ENCODE peak calls at places on chromosomes 6 and 20, in nine cellular contexts. P is A549; Z is epithelial cell of proximal tubule; I is heart right ventricle; L is BJ; O is vagina; N is fibroblast of pulmonary artery; F is CD4-positive, alpha-beta T cell; T is AG04449. R is an unnamed sample.

GRCh38 chr20:10236540-10237533 is 18.2 kb downstream of the SNAP25 start:
- DNase-seq in P (no peak), Z (no peak), I (no peak), L (no peak), O (no peak), N (no peak), F (no peak), T (no peak), R (no peak)

GRCh38 chr20:2086177-2086979 is 15.2 kb upstream of the STK35 start:
- DNase-seq in P (no peak), Z (no peak), I (no peak), L (no peak), O (no peak), N (peak), F (no peak), T (no peak), R (peak)

GRCh38 chr6:81759782-81760181 is 7.3 kb upstream of the TENT5A start:
- DNase-seq in P (no peak), Z (no peak), I (no peak), L (no peak), O (no peak), N (peak), F (no peak), T (no peak), R (peak)

GRCh38 chr6:81999270-81999669 is 246.8 kb upstream of the TENT5A start:
- DNase-seq in P (no peak), Z (no peak), I (no peak), L (no peak), O (no peak), N (no peak), F (no peak), T (no peak), R (no peak)

GRCh38 chr6:108737594-108738546 is 110.4 kb upstream of the ARMC2 start:
- DNase-seq in P (peak), Z (no peak), I (peak), L (peak), O (no peak), N (peak), F (no peak), T (peak), R (peak)

GRCh38 chr20:12554416-12554815 is 454.4 kb upstream of the SPTLC3 start:
- DNase-seq in P (no peak), Z (no peak), I (no peak), L (no peak), O (no peak), N (no peak), F (no peak), T (no peak), R (no peak)

GRCh38 chr6:154849475-154849874 is 116.3 kb downstream of the SCAF8 start:
- DNase-seq in P (no peak), Z (no peak), I (no peak), L (no peak), O (no peak), N (no peak), F (no peak), T (no peak), R (peak)

GRCh38 chr6:21479140-21479539 is 114.4 kb upstream of the SOX4 start:
- DNase-seq in P (no peak), Z (no peak), I (peak), L (no peak), O (no peak), N (peak), F (no peak), T (no peak), R (peak)

GRCh38 chr6:144955853-144956252 is 670.7 kb downstream of the UTRN start:
- DNase-seq in P (no peak), Z (no peak), I (no peak), L (no peak), O (no peak), N (peak), F (no peak), T (peak), R (peak)

GRCh38 chr6:3412779-3413500 is 43.9 kb downstream of the SLC22A23 start:
- DNase-seq in P (no peak), Z (no peak), I (no peak), L (no peak), O (no peak), N (no peak), F (no peak), T (no peak), R (no peak)

GRCh38 chr6:134902074-134902861 is 47.6 kb downstream of the ALDH8A1 start:
- DNase-seq in P (no peak), Z (no peak), I (no peak), L (no peak), O (no peak), N (peak), F (no peak), T (no peak), R (no peak)

GRCh38 chr6:111737065-111737521 is 131.4 kb upstream of the TRAF3IP2 start:
- DNase-seq in P (no peak), Z (no peak), I (no peak), L (peak), O (no peak), N (no peak), F (peak), T (no peak), R (peak)

GRCh38 chr6:44084231-44085014 is 42.8 kb downstream of the MRPL14 start:
- DNase-seq in P (no peak), Z (no peak), I (no peak), L (no peak), O (no peak), N (no peak), F (no peak), T (no peak), R (peak)

GRCh38 chr20:63238491-63239126 is 2.9 kb downstream of the BIRC7 start:
- DNase-seq in P (no peak), Z (no peak), I (no peak), L (no peak), O (no peak), N (no peak), F (no peak), T (no peak), R (no peak)

GRCh38 chr6:12490376-12490903 is 200.3 kb downstream of the EDN1 start:
- DNase-seq in P (no peak), Z (no peak), I (no peak), L (no peak), O (no peak), N (peak), F (no peak), T (no peak), R (peak)

GRCh38 chr6:138535728-138536454 is 36.6 kb upstream of the NHSL1 start:
- DNase-seq in P (no peak), Z (no peak), I (peak), L (no peak), O (no peak), N (no peak), F (no peak), T (no peak), R (no peak)

GRCh38 chr20:57589123-57589727 is 28.3 kb downstream of the PCK1 start:
- DNase-seq in P (no peak), Z (no peak), I (no peak), L (no peak), O (no peak), N (no peak), F (no peak), T (no peak), R (no peak)

GRCh38 chr6:15582499-15582898 is 80.3 kb downstream of the DTNBP1 start:
- DNase-seq in P (no peak), Z (no peak), I (no peak), L (no peak), O (no peak), N (no peak), F (no peak), T (no peak), R (no peak)

GRCh38 chr20:23533161-23533560 is 35.1 kb downstream of the CST9L start:
- DNase-seq in P (no peak), Z (no peak), I (no peak), L (no peak), O (no peak), N (no peak), F (no peak), T (no peak), R (no peak)

GRCh38 chr6:14273196-14273595 is 155.6 kb downstream of the CD83 start:
- DNase-seq in P (no peak), Z (no peak), I (no peak), L (no peak), O (no peak), N (no peak), F (no peak), T (no peak), R (no peak)

GRCh38 chr20:63955281-63955845 is 853 bp downstream of the UCKL1 start:
- DNase-seq in P (no peak), Z (no peak), I (no peak), L (no peak), O (no peak), N (no peak), F (no peak), T (no peak), R (peak)

DNA sequence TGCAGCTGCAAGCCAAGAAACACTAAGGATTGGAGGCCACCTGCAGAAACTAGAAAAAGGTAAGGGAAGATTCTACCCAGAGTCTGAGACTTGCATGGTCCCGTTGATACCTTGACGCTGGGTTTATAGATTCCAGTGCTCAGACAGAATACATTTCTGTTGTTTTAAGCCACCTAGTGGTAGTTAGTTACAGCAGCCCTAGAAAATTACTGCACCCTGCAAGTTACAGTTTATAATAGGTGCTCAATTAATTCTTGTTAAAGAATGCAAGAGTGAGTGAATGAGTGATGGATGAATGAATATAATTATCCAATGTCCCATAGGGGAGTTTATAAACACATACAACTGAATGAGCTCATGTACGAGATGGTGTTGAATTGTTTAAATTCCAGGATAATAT is 453.1 kb upstream of the SLC35B3 start:
- DNase-seq in P (no peak), Z (no peak), I (no peak), L (no peak), O (no peak), N (no peak), F (no peak), T (no peak), R (no peak)
- TF ChIP-seq CTCF in P (no peak), Z (peak), I (peak), L (peak), O (no peak), N (peak), F (no peak), T (no peak), R (peak)

DNA sequence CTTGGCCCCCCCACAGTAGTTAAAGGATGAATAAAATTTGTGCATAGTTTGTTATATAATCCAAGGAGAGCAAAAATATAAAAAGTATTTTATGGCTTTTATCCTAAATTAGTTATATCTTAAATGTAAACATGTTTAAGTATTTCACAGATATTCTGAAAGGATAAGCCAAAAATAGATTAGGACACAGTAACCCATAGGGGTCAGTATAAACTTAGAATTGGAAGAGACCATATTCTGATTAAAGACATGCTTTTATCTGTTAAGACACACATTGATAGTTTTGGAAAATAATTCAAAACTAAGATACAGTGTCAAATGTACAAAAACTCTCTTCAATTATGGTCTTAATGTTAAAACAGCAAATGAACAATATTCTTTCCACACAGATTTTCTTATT is 4.5 kb upstream of the SERINC1 start:
- DNase-seq in P (peak), Z (no peak), I (no peak), L (no peak), O (no peak), N (peak), F (no peak), T (no peak), R (peak)
- TF ChIP-seq CTCF in P (peak), Z (peak), I (peak), L (peak), O (peak), N (peak), F (peak), T (no peak), R (peak)

GRCh38 chr20:33578510-33578909 is 83.6 kb upstream of the C20orf144 start:
- DNase-seq in P (no peak), Z (no peak), I (peak), L (peak), O (no peak), N (peak), F (no peak), T (no peak), R (peak)

GRCh38 chr20:33575302-33575701 is 85.4 kb downstream of the CBFA2T2 start:
- DNase-seq in P (no peak), Z (no peak), I (no peak), L (no peak), O (no peak), N (peak), F (no peak), T (no peak), R (peak)

GRCh38 chr20:33570743-33571142 is 80.8 kb downstream of the CBFA2T2 start:
- DNase-seq in P (no peak), Z (no peak), I (no peak), L (no peak), O (no peak), N (no peak), F (no peak), T (no peak), R (no peak)

DNA sequence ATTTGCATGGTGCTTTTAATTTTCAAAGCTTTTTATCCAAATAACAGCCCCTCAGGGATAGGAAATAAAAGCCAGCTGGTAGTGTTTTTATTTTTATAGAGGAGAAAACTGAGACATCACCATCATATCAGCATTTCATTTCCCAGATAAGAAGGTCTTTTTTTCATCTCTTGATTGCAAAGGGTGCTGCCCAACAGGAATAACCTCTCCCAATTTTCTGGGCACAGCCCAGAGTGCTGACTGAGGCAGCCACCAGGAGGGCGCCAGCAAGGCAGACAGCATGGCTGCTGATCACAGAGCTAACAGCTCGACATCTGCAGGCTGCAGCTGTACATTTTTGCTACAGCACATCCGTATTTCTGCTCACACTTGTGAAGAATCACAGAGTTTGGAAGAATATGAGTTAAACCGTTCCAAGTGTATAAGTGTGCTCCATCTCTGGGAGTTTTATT is 85.7 kb upstream of the C20orf144 start:
- DNase-seq in P (no peak), Z (no peak), I (no peak), L (no peak), O (no peak), N (no peak), F (no peak), T (no peak), R (no peak)
- TF ChIP-seq CTCF in P (no peak), Z (no peak), I (no peak), L (no peak), O (no peak), N (no peak), F (no peak), T (peak), R (peak)

GRCh38 chr6:136288566-136289326 is 900 bp downstream of the BCLAF1 start:
- DNase-seq in P (peak), Z (peak), I (peak), L (peak), O (no peak), N (peak), F (peak), T (peak), R (peak)
- TF ChIP-seq CTCF in P (no peak), Z (peak), I (peak), L (peak), O (no peak), N (peak), F (peak), T (peak), R (peak)

GRCh38 chr6:93423542-93423941 is 4.2 kb upstream of the EPHA7 start:
- DNase-seq in P (no peak), Z (no peak), I (no peak), L (no peak), O (no peak), N (peak), F (no peak), T (no peak), R (peak)
- TF ChIP-seq CTCF in P (peak), Z (peak), I (peak), L (no peak), O (no peak), N (peak), F (no peak), T (peak), R (peak)

GRCh38 chr20:48583171-48583570 is 244.6 kb downstream of the PREX1 start:
- DNase-seq in P (no peak), Z (no peak), I (no peak), L (no peak), O (no peak), N (no peak), F (no peak), T (no peak), R (no peak)
- TF ChIP-seq CTCF in P (no peak), Z (no peak), I (no peak), L (no peak), O (no peak), N (no peak), F (no peak), T (no peak), R (no peak)

DNA sequence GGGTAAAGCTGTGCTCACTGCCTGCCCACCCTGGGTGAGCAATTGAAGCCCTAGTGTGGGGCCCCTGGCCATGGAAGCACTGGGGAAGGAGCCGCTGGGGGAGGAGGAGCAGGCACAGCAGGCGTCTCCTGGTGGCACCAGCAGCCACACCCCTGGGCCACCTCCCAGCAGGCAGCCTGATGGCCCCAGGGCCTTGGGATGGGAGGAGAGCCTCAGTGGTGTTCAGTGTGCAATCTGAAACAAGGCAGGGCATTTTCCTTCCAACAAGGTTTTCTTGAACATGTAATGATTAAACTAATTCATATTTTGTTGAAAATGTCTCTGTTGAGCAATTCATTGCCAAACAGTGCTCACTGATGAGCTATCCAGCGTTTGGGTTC is 151.0 kb downstream of the ZDHHC14 start:
- DNase-seq in P (no peak), Z (no peak), I (no peak), L (no peak), O (no peak), N (no peak), F (no peak), T (no peak), R (no peak)
- TF ChIP-seq CTCF in P (no peak), Z (no peak), I (no peak), L (no peak), O (no peak), N (no peak), F (no peak), T (no peak), R (no peak)

GRCh38 chr20:676315-676937 is 824 bp upstream of the SCRT2 start:
- DNase-seq in P (no peak), Z (no peak), I (peak), L (no peak), O (no peak), N (no peak), F (no peak), T (no peak), R (no peak)
- TF ChIP-seq CTCF in P (no peak), Z (no peak), I (no peak), L (no peak), O (no peak), N (no peak), F (no peak), T (no peak), R (no peak)

DNA sequence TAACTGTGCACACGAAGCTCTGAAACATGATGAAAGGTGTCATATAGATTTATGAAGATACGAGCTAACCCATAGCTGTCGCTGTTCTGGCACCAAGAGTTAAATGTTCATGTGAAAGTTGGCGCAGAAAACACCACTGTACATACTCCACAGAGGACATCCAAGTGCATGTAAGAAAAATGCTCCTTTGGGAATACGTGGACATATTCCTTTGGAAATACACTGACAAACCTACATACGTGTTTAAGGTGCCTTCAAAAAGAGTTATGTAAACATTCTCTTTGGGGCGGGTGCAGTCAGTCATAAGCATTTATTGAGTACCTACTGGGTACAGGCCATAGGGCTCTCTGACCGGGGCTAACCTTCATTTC is 723 bp upstream of the ARID1B start:
- DNase-seq in P (no peak), Z (no peak), I (no peak), L (no peak), O (no peak), N (peak), F (no peak), T (no peak), R (peak)
- TF ChIP-seq CTCF in P (no peak), Z (no peak), I (no peak), L (no peak), O (no peak), N (no peak), F (no peak), T (no peak), R (no peak)

GRCh38 chr20:37007898-37008649 is 56.6 kb upstream of the SAMHD1 start:
- DNase-seq in P (no peak), Z (no peak), I (no peak), L (no peak), O (no peak), N (peak), F (peak), T (peak), R (peak)
- TF ChIP-seq CTCF in P (no peak), Z (peak), I (no peak), L (peak), O (no peak), N (peak), F (peak), T (peak), R (peak)